ENCODE peak calls at places on chromosomes 2 and 18, in four cellular contexts. T, X, G and I are unnamed samples.
A peak's percentile ranks its signal among the peaks of the same experiment; 100 is the strongest.

GRCh38 chr2:216416571-216417307 is 4.5 kb downstream of the SMARCAL1 start:
- DNase-seq in G (no peak), T (no peak), X (no peak), I (peak; percentile 84)

GRCh38 chr2:8089596-8089995 is 592.3 kb upstream of the ID2 start:
- DNase-seq in T (no peak), G (no peak), X (no peak), I (no peak)

GRCh38 chr2:47214990-47215389 is 59.9 kb upstream of the STPG4 start:
- DNase-seq in G (no peak), T (no peak), X (no peak), I (no peak)

GRCh38 chr2:62801814-62802524 is 96.5 kb downstream of the EHBP1 start:
- DNase-seq in X (no peak), T (no peak), G (no peak), I (no peak)

GRCh38 chr18:37691162-37691561 is 125.6 kb upstream of the CELF4 start:
- DNase-seq in X (no peak), T (no peak), G (no peak), I (no peak)

GRCh38 chr2:158745067-158745865 is 49.9 kb upstream of the DAPL1 start:
- DNase-seq in X (peak; percentile 66), G (peak; percentile 64), T (peak; percentile 41), I (no peak)

GRCh38 chr2:101113441-101114267 is 37.5 kb downstream of the TBC1D8 start:
- DNase-seq in X (peak; percentile 30), T (peak; percentile 62), G (peak; percentile 88), I (no peak)

GRCh38 chr2:240249423-240250149 is 109.1 kb upstream of the OTOS start:
- DNase-seq in X (no peak), T (no peak), G (peak; percentile 38), I (peak; percentile 67)

GRCh38 chr2:234981197-234982095 is 29.6 kb downstream of the SH3BP4 start:
- DNase-seq in X (peak; percentile 40), T (peak; percentile 15), G (peak; percentile 94), I (no peak)

GRCh38 chr18:36419913-36420531 is 122.5 kb downstream of the FHOD3 start:
- DNase-seq in X (no peak), G (peak; percentile 5), T (no peak), I (no peak)

GRCh38 chr2:137168564-137168963 is 403.2 kb downstream of the THSD7B start:
- DNase-seq in T (no peak), X (no peak), G (no peak), I (no peak)

GRCh38 chr18:67726882-67727281 is 210.4 kb upstream of the DSEL start:
- DNase-seq in T (no peak), X (no peak), G (no peak), I (no peak)

DNA sequence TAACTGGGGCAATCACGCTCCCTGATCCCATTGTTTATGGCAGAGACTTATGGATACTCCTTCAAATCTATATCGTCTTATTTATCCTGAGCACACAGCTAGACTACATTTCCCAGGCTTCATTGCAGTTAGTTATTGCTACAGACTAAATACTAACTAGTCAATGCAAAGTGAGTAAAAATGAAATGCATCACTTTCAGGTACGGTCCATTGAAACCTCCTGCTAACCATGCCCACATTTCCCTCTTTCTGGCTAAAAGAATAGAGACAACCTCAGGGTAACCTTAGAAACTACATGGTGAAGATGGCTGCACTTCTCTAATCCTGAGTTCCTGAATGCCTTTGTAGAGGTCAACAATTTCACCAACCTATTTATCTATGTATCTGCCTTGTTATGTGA is 437.4 kb downstream of the EPHA4 start:
- DNase-seq in T (no peak), G (no peak), X (no peak), I (no peak)
- TF ChIP-seq ELF4 in T (no peak), G (no peak), X (no peak), I (no peak)

GRCh38 chr2:157627594-157628281 is 926 bp downstream of the ACVR1C start:
- DNase-seq in X (peak; percentile 15), T (peak; percentile 4), G (no peak), I (no peak)
- TF ChIP-seq ELF4 in X (no peak), T (no peak), G (no peak), I (no peak)

GRCh38 chr18:32911660-32912284 is 138.9 kb upstream of the KLHL14 start:
- DNase-seq in T (no peak), X (no peak), G (no peak), I (no peak)
- TF ChIP-seq ELF4 in T (no peak), X (no peak), G (no peak), I (no peak)

DNA sequence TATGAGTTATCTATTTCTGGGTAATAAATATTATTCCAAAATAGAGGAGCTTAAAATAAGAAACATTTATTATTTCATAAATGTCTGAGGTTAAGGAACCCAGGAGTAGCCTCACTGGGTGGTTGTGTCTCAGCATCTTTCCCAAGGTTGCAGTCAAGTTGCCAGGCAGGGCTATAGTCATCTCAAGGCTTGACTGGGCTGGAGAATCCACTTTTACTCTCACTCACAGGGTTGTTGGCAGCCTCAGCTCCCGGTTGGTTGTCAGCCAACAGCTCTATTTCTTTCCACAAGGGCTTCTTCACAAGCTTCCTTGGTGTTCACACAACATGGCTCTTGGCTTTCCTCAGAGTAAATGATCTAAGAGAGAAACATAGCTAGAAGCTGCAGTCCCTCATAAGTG is 55.6 kb upstream of the TEX51 start:
- DNase-seq in X (no peak), T (no peak), G (no peak), I (no peak)
- TF ChIP-seq ELF4 in X (no peak), T (no peak), G (no peak), I (no peak)

GRCh38 chr2:156341482-156342251 is 9.1 kb upstream of the NR4A2 start:
- DNase-seq in X (peak; percentile 66), T (peak; percentile 56), G (peak; percentile 52), I (peak; percentile 96)

GRCh38 chr2:156343940-156344301 is 11.4 kb upstream of the NR4A2 start:
- DNase-seq in G (no peak), T (no peak), X (no peak), I (peak; percentile 54)

GRCh38 chr2:156340818-156341481 is 8.4 kb upstream of the NR4A2 start:
- DNase-seq in T (no peak), G (no peak), X (no peak), I (peak; percentile 52)

GRCh38 chr2:156343096-156343939 is 10.8 kb upstream of the NR4A2 start:
- DNase-seq in T (no peak), X (no peak), G (no peak), I (peak; percentile 61)

GRCh38 chr2:156342252-156343095 is 10.0 kb upstream of the NR4A2 start:
- DNase-seq in T (peak; percentile 87), G (peak; percentile 48), X (peak; percentile 81), I (peak; percentile 96)
- TF ChIP-seq ELF4 in T (no peak), G (no peak), X (no peak), I (peak; percentile 10)